ENCODE peak calls at places on chromosomes 7 and 10, in four cellular contexts. F, Q, D and W are unnamed samples.

GRCh38 chr7:36597099-36597773 is 127.1 kb downstream of the AOAH start:
- DNase-seq in Q (no peak), D (no peak), F (no peak), W (no peak)

GRCh38 chr10:29246449-29246848 is 42.4 kb upstream of the LYZL1 start:
- DNase-seq in F (no peak), D (no peak), Q (no peak), W (no peak)

GRCh38 chr10:75195035-75195763 is 15.4 kb upstream of the VDAC2 start:
- DNase-seq in Q (no peak), D (no peak), F (peak; percentile 9), W (no peak)

GRCh38 chr10:28300027-28300426 is 2.8 kb downstream of the MPP7 start:
- DNase-seq in D (peak; percentile 35), F (no peak), Q (no peak), W (no peak)

GRCh38 chr10:82440775-82441174 is 565.8 kb downstream of the NRG3 start:
- DNase-seq in F (no peak), Q (no peak), D (no peak), W (no peak)

GRCh38 chr7:17660116-17660515 is 280.2 kb downstream of the SNX13 start:
- DNase-seq in Q (no peak), D (no peak), F (no peak), W (no peak)

GRCh38 chr10:18087398-18087797 is 52.8 kb upstream of the CACNB2 start:
- DNase-seq in Q (no peak), F (peak; percentile 79), D (no peak), W (no peak)

GRCh38 chr10:62651341-62651740 is 153.2 kb upstream of the ADO start:
- DNase-seq in Q (no peak), F (no peak), D (no peak), W (no peak)

GRCh38 chr7:110595694-110596093 is 495.2 kb upstream of the LRRN3 start:
- DNase-seq in F (no peak), Q (no peak), D (no peak), W (no peak)

GRCh38 chr10:77763453-77764430 is 126.1 kb upstream of the KCNMA1 start:
- DNase-seq in F (no peak), D (peak; percentile 16), Q (no peak), W (no peak)

GRCh38 chr7:41786324-41786723 is 83.4 kb upstream of the INHBA start:
- DNase-seq in D (no peak), Q (no peak), F (no peak), W (no peak)

GRCh38 chr7:151392002-151392401 is 17.8 kb downstream of the WDR86 start:
- DNase-seq in D (no peak), Q (no peak), F (no peak), W (peak; percentile 64)

GRCh38 chr10:97904576-97904975 is 54.9 kb downstream of the GOLGA7B start:
- DNase-seq in D (no peak), Q (no peak), F (no peak), W (no peak)

GRCh38 chr10:79430506-79430905 is 14.9 kb downstream of the ZCCHC24 start:
- DNase-seq in D (no peak), F (peak; percentile 67), Q (no peak), W (peak; percentile 41)

GRCh38 chr10:58647366-58647765 is 134.7 kb downstream of the BICC1 start:
- DNase-seq in F (no peak), Q (no peak), D (no peak), W (no peak)

GRCh38 chr10:36114913-36115312 is 472.8 kb upstream of the FZD8 start:
- DNase-seq in Q (no peak), F (no peak), D (no peak), W (no peak)

GRCh38 chr10:51311232-51311631 is 236.9 kb downstream of the PRKG1 start:
- DNase-seq in F (no peak), D (no peak), Q (no peak), W (no peak)

GRCh38 chr10:51313259-51313658 is 239.0 kb downstream of the PRKG1 start:
- DNase-seq in Q (no peak), F (no peak), D (no peak), W (no peak)

GRCh38 chr10:51312817-51313216 is 238.5 kb downstream of the PRKG1 start:
- DNase-seq in D (no peak), F (no peak), Q (no peak), W (no peak)

GRCh38 chr10:51314079-51314835 is 240.0 kb downstream of the PRKG1 start:
- DNase-seq in F (no peak), Q (no peak), D (no peak), W (no peak)
- H3K27ac ChIP-seq in F (no peak overlapping the region), Q (no peak overlapping the region), D (no peak overlapping the region), W (no peak overlapping the region)

DNA sequence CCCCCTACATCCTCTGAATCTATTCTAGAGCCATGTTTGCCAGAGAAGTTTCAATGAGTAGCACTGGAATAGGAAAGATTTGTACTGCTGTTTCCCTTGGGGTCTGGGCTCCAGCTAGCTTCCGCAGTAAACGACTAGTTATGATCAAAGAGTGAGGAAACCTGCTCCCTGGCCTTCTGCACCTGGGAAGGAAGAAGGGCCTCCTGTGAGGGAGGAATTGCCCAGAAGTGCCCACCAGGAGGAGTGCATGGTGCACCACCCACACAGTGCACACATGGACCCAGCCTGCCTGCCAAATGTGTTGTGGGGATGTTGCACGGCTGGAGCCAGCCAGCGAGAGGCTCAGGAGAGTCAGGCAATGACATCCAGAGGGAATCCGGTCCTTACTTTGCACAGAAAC is 27.0 kb upstream of the FAM107B start:
- DNase-seq in D (peak; percentile 17), Q (no peak), F (no peak), W (no peak)
- TF ChIP-seq POLR2AphosphoS5 in D (no peak), Q (no peak), F (no peak), W (no peak)

DNA sequence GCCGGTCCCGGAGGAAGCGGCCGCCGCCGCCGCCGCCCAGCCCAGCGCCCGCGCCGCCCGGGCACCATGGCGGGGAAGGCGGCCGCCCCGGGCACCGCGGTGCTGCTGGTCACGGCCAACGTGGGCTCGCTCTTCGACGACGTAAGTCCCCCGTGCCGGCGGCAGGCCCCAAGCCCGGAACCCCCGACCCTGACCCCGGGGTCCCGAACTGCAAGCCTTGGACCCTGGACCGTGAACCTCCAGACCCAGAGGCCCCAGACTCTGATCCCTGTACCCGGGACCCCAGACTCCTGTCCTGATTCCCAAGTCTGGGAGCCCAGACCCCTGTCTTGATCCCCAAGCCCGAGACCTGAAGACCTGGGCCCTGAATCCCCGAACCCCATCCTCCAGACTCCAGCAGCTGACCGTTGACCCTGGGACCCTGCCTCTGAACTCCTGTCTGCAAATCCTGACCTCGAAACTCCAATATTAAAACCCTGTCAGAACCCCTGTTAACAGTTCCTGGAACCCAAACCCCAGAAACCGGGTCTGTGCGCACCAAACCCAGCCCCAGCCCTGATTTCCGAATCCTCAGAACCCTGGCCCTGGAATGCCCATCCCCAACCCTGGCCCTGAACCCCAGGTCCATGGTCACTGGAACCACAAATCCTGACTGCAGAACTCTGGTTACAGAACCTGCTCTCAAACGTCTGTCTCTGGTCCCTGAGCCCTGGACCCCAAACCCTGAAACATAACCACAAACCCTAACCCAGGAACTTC is 623 bp downstream of the INPP5A start:
- DNase-seq in Q (peak; percentile 26), D (no peak), F (peak; percentile 80), W (peak; percentile 94)
- H3K4me1 ChIP-seq in Q (peaks cover 55% of the 10 kb centered on the region), D (peaks cover 14% of the 10 kb centered on the region), F (peaks cover 61% of the 10 kb centered on the region), W (peaks cover 59% of the 10 kb centered on the region)

GRCh38 chr7:57348646-57349269 is 101.2 kb upstream of the ZNF716 start:
- DNase-seq in D (no peak), F (no peak), Q (no peak), W (no peak)
- H3K27ac ChIP-seq in D (no peak overlapping the region), F (no peak overlapping the region), Q (no peak overlapping the region), W (peak overlapping the region; percentile 39)

GRCh38 chr10:46002916-46003693 is 27.3 kb downstream of the NCOA4 start:
- DNase-seq in F (no peak), Q (no peak), D (no peak), W (no peak)
- TF ChIP-seq POLR2AphosphoS5 in F (no peak), Q (no peak), D (no peak), W (no peak)

GRCh38 chr7:1232623-1233327 is at the start of gene UNCX:
- DNase-seq in D (peak; percentile 90), F (no peak), Q (no peak), W (peak; percentile 67)

GRCh38 chr7:1231214-1232102 is 1.2 kb upstream of the UNCX start:
- DNase-seq in D (peak; percentile 62), Q (no peak), F (no peak), W (peak; percentile 51)

GRCh38 chr7:1233328-1234048 is 816 bp downstream of the UNCX start:
- DNase-seq in Q (no peak), D (peak; percentile 62), F (no peak), W (peak; percentile 61)

GRCh38 chr7:1230411-1231213 is 2.1 kb upstream of the UNCX start:
- DNase-seq in F (no peak), D (peak; percentile 52), Q (no peak), W (no peak)

DNA sequence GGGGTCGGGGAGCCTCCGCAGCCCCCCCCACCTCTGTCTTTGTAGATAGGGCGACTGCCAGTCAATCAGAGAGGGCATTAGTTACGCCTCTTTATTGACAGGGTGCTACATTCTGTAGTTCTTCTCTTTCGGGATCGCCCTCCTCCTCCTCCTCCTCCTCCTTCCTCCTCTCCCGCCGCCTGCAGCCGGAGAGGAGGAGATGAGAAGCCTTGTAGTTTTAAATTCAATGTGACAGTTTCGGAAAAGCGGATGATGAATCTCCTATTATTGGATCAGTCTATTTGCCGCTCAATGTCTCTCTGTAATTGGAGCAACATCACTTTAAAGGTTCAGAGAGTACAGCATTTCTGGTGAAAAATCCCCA is 587 bp upstream of the UNCX start:
- DNase-seq in F (no peak), Q (no peak), D (no peak), W (no peak)
- H3K4me1 ChIP-seq in F (peaks cover 38% of the 10 kb centered on the region), Q (peaks cover 19% of the 10 kb centered on the region), D (peaks cover 56% of the 10 kb centered on the region), W (peaks cover 56% of the 10 kb centered on the region)

DNA sequence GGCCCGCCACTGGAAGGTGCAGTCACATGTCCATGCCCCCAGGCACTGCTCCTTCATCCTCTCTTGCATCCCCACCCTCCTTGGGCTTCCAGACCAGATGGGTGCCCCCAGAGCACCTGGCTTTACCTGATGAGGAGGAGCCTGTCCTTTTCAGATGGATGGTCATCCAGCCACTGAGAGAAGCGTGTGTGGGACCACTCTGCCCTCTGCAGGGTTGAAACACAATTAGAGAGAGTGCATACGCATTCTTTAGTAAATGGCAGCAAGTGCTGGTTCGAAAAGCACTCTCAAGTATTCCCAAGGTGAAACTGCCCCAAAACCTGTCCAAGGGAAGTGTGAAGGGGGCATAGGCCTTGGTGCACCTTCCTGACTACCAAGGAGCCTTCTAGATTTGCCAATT is 41.6 kb downstream of the HBP1 start:
- DNase-seq in F (no peak), D (peak; percentile 41), Q (no peak), W (no peak)
- H3K27ac ChIP-seq in F (no peak overlapping the region), D (no peak overlapping the region), Q (no peak overlapping the region), W (no peak overlapping the region)

GRCh38 chr7:82959528-82959927 is 203.2 kb downstream of the PCLO start:
- DNase-seq in D (no peak), F (no peak), Q (no peak), W (no peak)
- TF ChIP-seq POLR2AphosphoS5 in D (no peak), F (no peak), Q (no peak), W (no peak)

DNA sequence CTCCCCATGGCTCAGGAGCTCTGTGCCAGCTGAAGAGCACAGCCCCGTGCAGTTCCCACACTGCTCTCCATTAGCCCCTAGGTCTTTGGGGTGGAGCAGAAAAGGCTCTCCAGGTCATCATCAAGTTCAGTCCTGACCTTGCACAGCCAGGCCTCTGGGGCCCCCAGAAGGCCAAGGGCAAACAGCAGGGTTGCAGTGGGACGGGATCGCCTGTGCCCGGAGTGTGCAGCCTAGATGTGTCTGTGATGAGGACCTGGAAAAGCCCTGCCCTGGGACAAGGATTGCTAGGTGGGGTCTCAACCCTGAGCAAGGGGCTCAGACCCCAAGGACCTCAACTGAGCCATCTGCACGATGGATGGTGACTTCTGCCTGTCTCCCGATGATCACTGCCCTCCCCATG is 549 bp downstream of the INMT start:
- DNase-seq in F (no peak), Q (no peak), D (no peak), W (no peak)
- H3K4me1 ChIP-seq in F (peaks cover 62% of the 10 kb centered on the region), Q (peaks cover 16% of the 10 kb centered on the region), D (no peaks in the 10 kb centered on the region), W (no peaks in the 10 kb centered on the region)